ENCODE peak calls at places on chromosomes 4 and X, in six cellular contexts. J, C, S, R, G and M are unnamed samples.

GRCh38 chr4:173505924-173506779 is 23.9 kb downstream of the HAND2 start:
- DNase-seq in G (peak; percentile 65), R (no peak), J (no peak), S (peak; percentile 55), C (peak; percentile 45), M (peak; percentile 72)

GRCh38 chr4:172813359-172813923 is 355.2 kb upstream of the GALNT7 start:
- DNase-seq in R (no peak), S (no peak), C (no peak), G (no peak), J (no peak), M (no peak)

GRCh38 chr4:94933799-94934198 is 176.0 kb downstream of the BMPR1B start:
- DNase-seq in G (no peak), S (no peak), R (no peak), J (no peak), C (peak; percentile 60), M (no peak)

GRCh38 chrX:108156082-108156481 is 64.5 kb downstream of the ATG4A start:
- DNase-seq in S (no peak), C (no peak), J (no peak), G (no peak), R (no peak), M (no peak)

GRCh38 chr4:33725861-33726260 is 2518.5 kb downstream of the ARAP2 start:
- DNase-seq in C (no peak), S (no peak), R (no peak), J (no peak), G (no peak), M (no peak)

GRCh38 chr4:20454440-20455037 is 202.8 kb downstream of the SLIT2 start:
- DNase-seq in C (no peak), G (no peak), S (no peak), J (no peak), R (no peak), M (no peak)

GRCh38 chrX:84487365-84488353 is 14.6 kb downstream of the HDX start:
- DNase-seq in C (no peak), J (no peak), R (no peak), G (no peak), S (no peak), M (no peak)

GRCh38 chrX:104136241-104137019 is 20.4 kb downstream of the SLC25A53 start:
- DNase-seq in G (peak; percentile 61), C (peak; percentile 87), R (no peak), S (peak; percentile 70), J (peak; percentile 49), M (peak; percentile 42)

GRCh38 chr4:23234716-23235115 is 542.0 kb downstream of the GBA3 start:
- DNase-seq in C (no peak), J (no peak), R (no peak), G (no peak), S (no peak), M (no peak)

GRCh38 chr4:83905952-83906351 is 370.0 kb downstream of the GPAT3 start:
- DNase-seq in C (peak; percentile 17), S (no peak), R (no peak), G (no peak), J (no peak), M (no peak)

GRCh38 chr4:8860892-8861575 is 10.6 kb downstream of the HMX1 start:
- DNase-seq in R (no peak), J (no peak), C (no peak), S (no peak), G (no peak), M (no peak)

GRCh38 chr4:158043971-158044618 is 128.7 kb downstream of the GASK1B start:
- DNase-seq in C (no peak), J (no peak), S (no peak), R (no peak), G (no peak), M (no peak)

GRCh38 chr4:35649784-35650183 is 594.5 kb downstream of the ARAP2 start:
- DNase-seq in C (no peak), S (no peak), J (no peak), R (no peak), G (no peak), M (no peak)

GRCh38 chr4:110854021-110854678 is 231.3 kb upstream of the PITX2 start:
- DNase-seq in S (no peak), J (peak; percentile 54), G (no peak), R (no peak), C (peak; percentile 2), M (peak; percentile 3)

GRCh38 chr4:174058846-174059245 is 224.6 kb downstream of the FBXO8 start:
- DNase-seq in C (no peak), S (no peak), J (no peak), R (no peak), G (no peak), M (no peak)

GRCh38 chr4:38128478-38129451 is 168.6 kb downstream of the PTTG2 start:
- DNase-seq in C (peak; percentile 20), R (no peak), G (no peak), S (no peak), J (no peak), M (peak; percentile 24)
- TF ChIP-seq POLR2A in C (no peak), R (no peak), G (no peak), S (no peak), J (no peak), M (no peak)

GRCh38 chr4:6268650-6269399 is 825 bp upstream of the WFS1 start:
- DNase-seq in G (no peak), R (no peak), J (no peak), C (no peak), S (no peak), M (no peak)
- TF ChIP-seq POLR2A in G (no peak), R (no peak), J (no peak), C (no peak), S (no peak), M (no peak)

GRCh38 chrX:154097597-154098541 is at the start of gene MECP2:
- DNase-seq in S (peak; percentile 89), G (peak; percentile 92), J (peak; percentile 92), C (peak; percentile 93), R (peak; percentile 93), M (peak; percentile 85)
- TF ChIP-seq POLR2A in S (peak; percentile 24), G (no peak), J (no peak), C (peak; percentile 31), R (no peak), M (peak; percentile 35)

GRCh38 chrX:13311560-13311959 is 8.3 kb downstream of the ATXN3L start:
- DNase-seq in G (no peak), C (no peak), J (no peak), S (no peak), R (no peak), M (no peak)

GRCh38 chrX:13304052-13304451 is 15.8 kb downstream of the ATXN3L start:
- DNase-seq in S (no peak), R (no peak), J (no peak), C (no peak), G (no peak), M (no peak)

GRCh38 chrX:13309631-13310030 is 10.2 kb downstream of the ATXN3L start:
- DNase-seq in G (no peak), C (no peak), S (no peak), R (no peak), J (no peak), M (no peak)

GRCh38 chrX:13305091-13305490 is 14.8 kb downstream of the ATXN3L start:
- DNase-seq in C (no peak), J (no peak), G (no peak), R (no peak), S (no peak), M (no peak)

GRCh38 chrX:13307041-13307440 is 12.8 kb downstream of the ATXN3L start:
- DNase-seq in J (no peak), S (no peak), R (no peak), G (no peak), C (no peak), M (no peak)
- TF ChIP-seq POLR2A in J (no peak), S (no peak), R (no peak), G (no peak), C (no peak), M (no peak)

GRCh38 chrX:110003167-110004156 is 548 bp downstream of the TMEM164 start:
- DNase-seq in J (no peak), G (no peak), R (peak; percentile 58), S (peak; percentile 15), C (no peak), M (no peak)
- TF ChIP-seq POLR2A in J (no peak), G (no peak), R (no peak), S (no peak), C (no peak), M (no peak)

GRCh38 chr4:185005209-185005819 is 13.0 kb upstream of the HELT start:
- DNase-seq in S (peak; percentile 75), R (peak; percentile 83), G (peak; percentile 79), J (peak; percentile 71), C (peak; percentile 66), M (peak; percentile 58)

GRCh38 chr4:185003596-185004351 is 14.5 kb upstream of the HELT start:
- DNase-seq in G (no peak), R (peak; percentile 26), S (no peak), C (no peak), J (no peak), M (no peak)

GRCh38 chr4:185002784-185003183 is 15.5 kb upstream of the HELT start:
- DNase-seq in G (no peak), C (no peak), R (peak; percentile 47), S (no peak), J (no peak), M (no peak)

DNA sequence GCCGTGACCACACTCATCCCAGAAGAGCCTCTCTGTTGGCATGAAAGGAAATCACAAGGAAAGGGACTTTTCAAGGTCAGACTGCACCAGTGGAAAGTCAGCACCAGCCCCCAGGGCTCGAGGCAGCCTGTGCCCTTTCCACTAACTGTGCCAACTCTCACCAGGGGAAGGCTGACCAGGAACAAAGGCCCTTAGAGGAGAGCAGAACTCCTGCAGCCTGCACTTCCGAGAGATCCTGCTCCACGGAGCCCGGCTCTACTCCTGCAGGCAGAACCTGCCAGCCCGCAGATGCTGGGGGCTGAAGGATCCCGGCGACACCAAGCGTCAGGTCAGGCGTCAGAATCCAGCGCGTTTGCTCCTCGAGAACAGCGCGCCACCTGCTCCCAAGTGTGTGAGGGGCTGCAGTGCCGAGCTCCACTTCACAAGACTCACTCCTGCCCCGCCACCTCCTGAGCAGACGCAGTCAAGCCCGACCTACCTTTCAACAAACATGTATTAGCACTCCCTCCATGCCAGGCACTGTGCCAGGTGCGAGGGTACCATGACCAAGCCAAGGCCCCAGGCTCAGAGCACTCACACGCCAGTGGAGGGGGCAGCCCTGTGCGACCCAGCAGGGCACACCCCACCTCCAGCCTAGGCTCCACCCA is 13.6 kb upstream of the HELT start:
- DNase-seq in G (peak; percentile 27), R (peak; percentile 62), S (peak; percentile 20), J (peak; percentile 38), C (no peak), M (no peak)
- TF ChIP-seq POLR2A in G (no peak), R (no peak), S (no peak), J (no peak), C (no peak), M (no peak)